ENCODE peak calls at places on chromosomes 12 and 14, in five cellular contexts. T is cardiac muscle cell, V is BJ, U is choroid plexus epithelial cell, H is psoas muscle. Q is an unnamed sample.

GRCh38 chr12:74977832-74978481 is 231.7 kb downstream of the KCNC2 start:
- DNase-seq in T (no peak), V (no peak), U (no peak), H (no peak), Q (no peak)

GRCh38 chr12:2299207-2299606 is 246.4 kb downstream of the CACNA1C start:
- DNase-seq in T (no peak), V (no peak), U (no peak), H (no peak), Q (peak; percentile 28)

GRCh38 chr12:108169671-108170070 is 40.6 kb downstream of the WSCD2 start:
- DNase-seq in T (no peak), V (no peak), U (no peak), H (no peak), Q (no peak)

GRCh38 chr14:24876009-24876690 is 173.8 kb downstream of the STXBP6 start:
- DNase-seq in T (no peak), V (no peak), U (no peak), H (no peak), Q (no peak)

GRCh38 chr14:91311284-91311662 is 66.8 kb upstream of the GPR68 start:
- DNase-seq in T (no peak), V (no peak), U (no peak), H (no peak), Q (no peak)

GRCh38 chr12:48084066-48084465 is 21.8 kb downstream of the SENP1 start:
- DNase-seq in T (peak; percentile 53), V (no peak), U (peak; percentile 62), H (no peak), Q (peak; percentile 43)

GRCh38 chr12:65699251-65699650 is 125.0 kb upstream of the HMGA2 start:
- DNase-seq in T (peak; percentile 81), V (no peak), U (peak; percentile 85), H (no peak), Q (peak; percentile 75)

GRCh38 chr14:50822501-50823042 is 8.4 kb downstream of the NIN start:
- DNase-seq in T (no peak), V (no peak), U (no peak), H (peak; percentile 43), Q (no peak)

GRCh38 chr12:116880817-116881324 is 370 bp downstream of the HRK start:
- DNase-seq in T (peak; percentile 43), V (no peak), U (peak; percentile 42), H (no peak), Q (peak; percentile 33)

GRCh38 chr14:41606249-41607118 is at the start of gene LRFN5:
- DNase-seq in T (peak; percentile 65), V (no peak), U (peak; percentile 46), H (peak; percentile 36), Q (peak; percentile 59)

GRCh38 chr14:89613260-89614008 is 196.4 kb upstream of the FOXN3 start:
- DNase-seq in T (no peak), V (no peak), U (no peak), H (no peak), Q (no peak)

GRCh38 chr12:96434107-96434506 is 33.9 kb upstream of the CDK17 start:
- DNase-seq in T (peak; percentile 87), V (peak; percentile 76), U (peak; percentile 99), H (no peak), Q (peak; percentile 63)

GRCh38 chr14:63275611-63276010 is 43.1 kb downstream of the GPHB5 start:
- DNase-seq in T (no peak), V (no peak), U (no peak), H (no peak), Q (no peak)

GRCh38 chr14:52948039-52948438 is 2.8 kb downstream of the FERMT2 start:
- DNase-seq in T (no peak), V (no peak), U (no peak), H (no peak), Q (no peak)

GRCh38 chr12:77062846-77063461 is 2.4 kb downstream of the E2F7 start:
- DNase-seq in T (peak; percentile 84), V (no peak), U (peak; percentile 81), H (no peak), Q (peak; percentile 86)

GRCh38 chr12:124391340-124392261 is 96.7 kb downstream of the RFLNA start:
- DNase-seq in T (no peak), V (no peak), U (peak; percentile 64), H (peak; percentile 75), Q (no peak)

GRCh38 chr12:21607701-21608100 is 3.1 kb upstream of the GYS2 start:
- DNase-seq in T (peak; percentile 59), V (peak; percentile 2), U (peak; percentile 68), H (no peak), Q (peak; percentile 65)

GRCh38 chr12:2338381-2338780 is 285.6 kb downstream of the CACNA1C start:
- DNase-seq in T (no peak), V (no peak), U (no peak), H (no peak), Q (no peak)

GRCh38 chr14:67722293-67722692 is 20.6 kb downstream of the RDH12 start:
- DNase-seq in T (peak; percentile 75), V (no peak), U (peak; percentile 72), H (peak; percentile 55), Q (peak; percentile 58)

GRCh38 chr12:121279507-121279915 is 17.0 kb downstream of the CAMKK2 start:
- DNase-seq in T (peak; percentile 64), V (no peak), U (no peak), H (peak; percentile 71), Q (peak; percentile 57)

GRCh38 chr12:119036878-119037493 is 55.6 kb downstream of the SRRM4 start:
- DNase-seq in T (peak; percentile 13), V (no peak), U (peak; percentile 1), H (no peak), Q (peak; percentile 11)

GRCh38 chr12:42426733-42427132 is 100.8 kb downstream of the PPHLN1 start:
- DNase-seq in T (peak; percentile 73), V (no peak), U (peak; percentile 88), H (no peak), Q (peak; percentile 77)

GRCh38 chr12:122042910-122043309 is 21.2 kb downstream of the BCL7A start:
- DNase-seq in T (no peak), V (no peak), U (no peak), H (no peak), Q (no peak)

GRCh38 chr12:58367041-58367440 is 425.7 kb downstream of the ATP23 start:
- DNase-seq in T (no peak), V (no peak), U (no peak), H (no peak), Q (no peak)

GRCh38 chr12:66740257-66740656 is 61.4 kb upstream of the GRIP1 start:
- DNase-seq in T (no peak), V (no peak), U (no peak), H (no peak), Q (no peak)

GRCh38 chr12:52907092-52907810 is 2.4 kb upstream of the KRT8 start:
- DNase-seq in T (peak; percentile 78), V (no peak), U (peak; percentile 42), H (no peak), Q (peak; percentile 62)

GRCh38 chr14:55399912-55400311 is 11.7 kb downstream of the ATG14 start:
- DNase-seq in T (no peak), V (no peak), U (peak; percentile 11), H (no peak), Q (no peak)

GRCh38 chr14:91067186-91067585 is 6.7 kb upstream of the RPS6KA5 start:
- DNase-seq in T (no peak), V (no peak), U (no peak), H (no peak), Q (no peak)

GRCh38 chr12:122864894-122865253 is 29.6 kb downstream of the HIP1R start:
- DNase-seq in T (no peak), V (no peak), U (no peak), H (no peak), Q (no peak)

GRCh38 chr12:92362785-92363184 is 217.1 kb upstream of the BTG1 start:
- DNase-seq in T (no peak), V (no peak), U (no peak), H (no peak), Q (no peak)

GRCh38 chr14:104775073-104775489 is 20.5 kb downstream of the AKT1 start:
- DNase-seq in T (no peak), V (no peak), U (no peak), H (no peak), Q (no peak)

GRCh38 chr12:43872396-43872795 is 36.5 kb downstream of the TMEM117 start:
- DNase-seq in T (no peak), V (no peak), U (no peak), H (no peak), Q (no peak)

GRCh38 chr14:102509744-102510615 is at the start of gene ANKRD9:
- DNase-seq in T (peak; percentile 96), V (peak; percentile 37), U (peak; percentile 94), H (peak; percentile 98), Q (peak; percentile 94)
- TF ChIP-seq CTCF in T (no peak), V (no peak), U (no peak), H (no peak), Q (no peak)

GRCh38 chr12:12794686-12795085 is 9.2 kb downstream of the APOLD1 start:
- DNase-seq in T (no peak), V (no peak), U (no peak), H (no peak), Q (no peak)

GRCh38 chr12:12790956-12791355 is 5.5 kb downstream of the APOLD1 start:
- DNase-seq in T (no peak), V (no peak), U (no peak), H (no peak), Q (no peak)

GRCh38 chr12:12792421-12792820 is 7.0 kb downstream of the APOLD1 start:
- DNase-seq in T (no peak), V (no peak), U (no peak), H (no peak), Q (no peak)

GRCh38 chr12:12788675-12789368 is 3.4 kb downstream of the APOLD1 start:
- DNase-seq in T (peak; percentile 81), V (no peak), U (peak; percentile 84), H (peak; percentile 34), Q (peak; percentile 88)

GRCh38 chr12:12791756-12792346 is 6.4 kb downstream of the APOLD1 start:
- DNase-seq in T (peak; percentile 43), V (no peak), U (peak; percentile 27), H (no peak), Q (no peak)
- H3K4me3 ChIP-seq in T (no peak overlapping the region), V (no peak overlapping the region), U (peak overlapping the region; percentile 30), H (peak overlapping the region; percentile 60), Q (no peak overlapping the region)

DNA sequence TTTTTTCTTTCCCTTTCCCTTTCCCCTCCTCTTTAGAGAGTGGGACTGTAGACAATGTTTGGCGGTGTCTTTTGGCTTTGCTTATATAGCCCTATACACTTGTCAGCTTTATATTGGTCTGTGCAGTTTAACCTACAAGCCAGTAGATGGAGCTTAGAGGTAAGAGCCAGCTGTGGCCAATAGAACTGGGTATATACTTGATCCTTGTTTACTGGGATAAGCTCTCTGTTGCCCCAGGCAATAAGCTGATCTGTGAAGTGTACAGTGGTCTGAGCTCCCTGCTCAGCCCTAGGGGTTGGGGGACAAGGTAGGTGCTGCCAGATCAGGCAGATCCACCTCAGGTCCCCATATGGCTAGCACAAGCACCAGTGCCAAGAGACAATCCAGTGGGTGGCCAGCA is 434.1 kb downstream of the NOVA1 start:
- DNase-seq in T (peak; percentile 66), V (no peak), U (peak; percentile 73), H (no peak), Q (peak; percentile 75)
- TF ChIP-seq CTCF in T (peak; percentile 66), V (no peak), U (peak; percentile 72), H (no peak), Q (peak; percentile 80)

DNA sequence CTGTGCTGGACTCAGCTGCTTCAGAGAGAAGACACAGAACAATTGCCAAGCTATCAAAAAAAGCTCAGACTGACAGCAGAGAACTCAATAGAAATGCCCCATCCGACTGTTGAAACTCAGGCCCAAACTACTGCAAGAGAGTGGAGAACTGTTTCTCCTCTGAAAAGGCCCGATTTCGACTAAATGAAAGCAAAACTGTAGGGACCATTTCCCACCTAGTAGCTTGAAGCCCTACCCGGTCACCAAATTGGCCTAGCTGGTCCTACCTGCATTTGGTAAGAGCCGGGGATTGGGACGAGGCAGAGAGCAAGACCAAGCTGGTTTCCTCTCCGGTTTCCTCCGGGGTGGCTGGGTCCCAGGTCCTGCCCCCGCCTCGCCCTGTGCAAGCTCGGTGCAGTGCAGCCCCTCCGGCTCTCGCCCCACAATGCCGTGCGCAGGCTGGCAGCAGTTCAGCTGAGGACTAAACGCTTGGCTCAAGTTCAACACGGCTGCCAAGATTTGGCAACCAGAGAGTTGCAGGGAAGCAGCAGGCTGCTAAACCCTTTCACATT is 1180.6 kb downstream of the VRK1 start:
- DNase-seq in T (peak; percentile 6), V (no peak), U (no peak), H (peak; percentile 72), Q (peak; percentile 2)
- H3K4me3 ChIP-seq in T (no peak overlapping the region), V (no peak overlapping the region), U (no peak overlapping the region), H (peak overlapping the region; percentile 49), Q (no peak overlapping the region)